ENCODE peak calls at places on chromosomes 16 and 17, in seven cellular contexts. X, S, U, D, P, T and M are unnamed samples.

GRCh38 chr17:27621557-27621956 is 9.4 kb upstream of the LGALS9 start:
- DNase-seq in X (no peak), S (peak; percentile 52), U (no peak), D (no peak), P (no peak), T (no peak), M (no peak)

GRCh38 chr17:77425791-77426641 is 285.2 kb downstream of the SEC14L1 start:
- DNase-seq in X (peak; percentile 86), S (no peak), U (no peak), D (no peak), P (peak; percentile 48), T (no peak), M (peak; percentile 86)

GRCh38 chr17:32277284-32277683 is 11.7 kb downstream of the RHBDL3 start:
- DNase-seq in X (peak; percentile 37), S (no peak), U (no peak), D (no peak), P (no peak), T (no peak), M (no peak)

GRCh38 chr17:7589204-7589868 is 558 bp downstream of the SOX15 start:
- DNase-seq in X (peak; percentile 78), S (peak; percentile 77), U (peak; percentile 85), D (no peak), P (peak; percentile 89), T (peak; percentile 91), M (no peak)

GRCh38 chr17:75152971-75153853 is 1.1 kb downstream of the JPT1 start:
- DNase-seq in X (peak; percentile 25), S (no peak), U (no peak), D (peak; percentile 54), P (peak; percentile 14), T (no peak), M (peak; percentile 38)

GRCh38 chr17:65627892-65628622 is 66.6 kb upstream of the AXIN2 start:
- DNase-seq in X (peak; percentile 53), S (no peak), U (no peak), D (peak; percentile 47), P (peak; percentile 92), T (no peak), M (peak; percentile 77)

GRCh38 chr17:50331085-50331791 is 14.7 kb upstream of the XYLT2 start:
- DNase-seq in X (peak; percentile 85), S (no peak), U (no peak), D (no peak), P (no peak), T (no peak), M (peak; percentile 90)

GRCh38 chr17:7220593-7221280 is 999 bp downstream of the ACADVL start:
- DNase-seq in X (peak; percentile 56), S (peak; percentile 15), U (no peak), D (no peak), P (peak; percentile 39), T (peak; percentile 60), M (peak; percentile 78)

GRCh38 chr16:2814757-2815298 is 2.2 kb upstream of the PRSS21 start:
- DNase-seq in X (no peak), S (no peak), U (no peak), D (no peak), P (no peak), T (no peak), M (no peak)

GRCh38 chr17:6108987-6109386 is 38.8 kb downstream of the WSCD1 start:
- DNase-seq in X (no peak), S (no peak), U (no peak), D (no peak), P (no peak), T (no peak), M (no peak)

GRCh38 chr16:78257376-78257728 is 157.9 kb downstream of the WWOX start:
- DNase-seq in X (no peak), S (no peak), U (no peak), D (no peak), P (no peak), T (no peak), M (no peak)

GRCh38 chr17:70552230-70552981 is 383.1 kb downstream of the KCNJ2 start:
- DNase-seq in X (peak; percentile 44), S (peak; percentile 22), U (no peak), D (peak; percentile 64), P (peak; percentile 2), T (peak; percentile 14), M (peak; percentile 53)

GRCh38 chr17:8444506-8444905 is 8.8 kb downstream of the NDEL1 start:
- DNase-seq in X (no peak), S (no peak), U (no peak), D (no peak), P (no peak), T (no peak), M (no peak)

GRCh38 chr17:77666881-77667395 is 291.6 kb upstream of the TNRC6C start:
- DNase-seq in X (no peak), S (no peak), U (no peak), D (no peak), P (no peak), T (no peak), M (no peak)

GRCh38 chr17:15233022-15233805 is 31.9 kb downstream of the PMP22 start:
- DNase-seq in X (peak; percentile 82), S (no peak), U (no peak), D (no peak), P (no peak), T (no peak), M (peak; percentile 47)

GRCh38 chr17:29588017-29588557 is 1.4 kb downstream of the GIT1 start:
- DNase-seq in X (no peak), S (no peak), U (no peak), D (no peak), P (no peak), T (no peak), M (no peak)

GRCh38 chr17:60534010-60534555 is 8.0 kb upstream of the APPBP2 start:
- DNase-seq in X (no peak), S (no peak), U (no peak), D (no peak), P (no peak), T (no peak), M (no peak)

GRCh38 chr17:30256756-30257506 is 21.4 kb upstream of the SLC6A4 start:
- DNase-seq in X (peak; percentile 60), S (no peak), U (no peak), D (no peak), P (no peak), T (no peak), M (no peak)

GRCh38 chr16:82005491-82005830 is 5.8 kb downstream of the SDR42E1 start:
- DNase-seq in X (no peak), S (no peak), U (no peak), D (no peak), P (no peak), T (no peak), M (no peak)

GRCh38 chr16:64590516-64590915 is 531.3 kb downstream of the CDH11 start:
- DNase-seq in X (peak; percentile 39), S (no peak), U (no peak), D (no peak), P (no peak), T (no peak), M (peak; percentile 26)

GRCh38 chr16:27638833-27639587 is 89.1 kb downstream of the KATNIP start:
- DNase-seq in X (no peak), S (no peak), U (no peak), D (no peak), P (peak; percentile 20), T (no peak), M (no peak)

GRCh38 chr17:550776-551175 is 163.9 kb downstream of the VPS53 start:
- DNase-seq in X (peak; percentile 16), S (no peak), U (no peak), D (no peak), P (no peak), T (no peak), M (peak; percentile 52)

GRCh38 chr17:67518881-67519280 is 141.8 kb downstream of the PITPNC1 start:
- DNase-seq in X (no peak), S (no peak), U (no peak), D (no peak), P (no peak), T (no peak), M (no peak)

GRCh38 chr17:27562777-27563455 is 68.1 kb upstream of the LGALS9 start:
- DNase-seq in X (no peak), S (no peak), U (no peak), D (no peak), P (no peak), T (no peak), M (no peak)

GRCh38 chr16:8567355-8568230 is 22.7 kb downstream of the TMEM114 start:
- DNase-seq in X (peak; percentile 91), S (peak; percentile 59), U (peak; percentile 40), D (peak; percentile 84), P (peak; percentile 71), T (peak; percentile 63), M (peak; percentile 82)

GRCh38 chr16:88920618-88921602 is 54.5 kb upstream of the PABPN1L start:
- DNase-seq in X (no peak), S (no peak), U (peak; percentile 82), D (no peak), P (peak; percentile 29), T (peak; percentile 88), M (peak; percentile 28)